ENCODE peak calls at places on chromosomes 12 and 14, in four cellular contexts. C is CD4-positive, alpha-beta T cell; K is SK-N-SH; J is cardiac muscle cell. V is an unnamed sample.

GRCh38 chr14:61183486-61183885 is 97.7 kb downstream of the TMEM30B start:
- DNase-seq in K (no peak), J (peak; percentile 44), C (no peak), V (no peak)

GRCh38 chr12:93199831-93200236 is 177.9 kb upstream of the NUDT4 start:
- DNase-seq in J (peak; percentile 68), K (no peak), C (no peak), V (no peak)

GRCh38 chr12:89235189-89235993 is 116.9 kb downstream of the DUSP6 start:
- DNase-seq in J (no peak), K (no peak), C (no peak), V (no peak)

GRCh38 chr12:94560416-94561221 is 89.7 kb downstream of the TMCC3 start:
- DNase-seq in C (no peak), K (no peak), J (peak; percentile 31), V (no peak)

GRCh38 chr12:106248849-106249371 is 1.1 kb upstream of the CKAP4 start:
- DNase-seq in C (peak; percentile 27), J (peak; percentile 54), K (no peak), V (no peak)

GRCh38 chr12:122024132-122024785 is 2.6 kb downstream of the BCL7A start:
- DNase-seq in C (no peak), K (no peak), J (no peak), V (no peak)

GRCh38 chr12:6292606-6293005 is 17.9 kb upstream of the PLEKHG6 start:
- DNase-seq in J (peak; percentile 76), K (no peak), C (no peak), V (no peak)

GRCh38 chr14:34872822-34873590 is 2.2 kb downstream of the BAZ1A start:
- DNase-seq in J (peak; percentile 59), K (no peak), C (no peak), V (no peak)

GRCh38 chr14:96501383-96501745 is 818 bp upstream of the PAPOLA start:
- DNase-seq in K (peak; percentile 17), J (no peak), C (no peak), V (no peak)

DNA sequence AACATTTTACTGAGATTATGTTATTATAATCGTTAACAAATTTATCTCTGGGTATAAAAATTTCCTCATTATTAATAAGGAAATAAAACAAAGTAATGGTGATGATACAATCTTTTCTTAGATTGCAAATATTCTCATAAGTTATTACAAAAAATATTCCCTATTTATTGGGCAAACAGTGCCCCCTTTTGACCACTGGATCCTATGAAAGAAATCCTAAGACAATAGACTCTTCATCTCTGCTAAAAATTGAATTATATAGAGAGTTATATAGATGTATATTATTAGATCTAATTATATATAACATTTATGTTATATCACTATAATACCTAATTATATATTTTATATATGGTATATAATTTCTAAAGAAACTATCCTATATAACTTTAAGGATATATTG is 94.2 kb upstream of the FGD4 start:
- DNase-seq in J (peak; percentile 69), K (peak; percentile 36), C (no peak), V (no peak)
- TF ChIP-seq CTCF in J (peak; percentile 51), K (peak; percentile 72), C (peak; percentile 74), V (peak; percentile 39)

GRCh38 chr14:71061458-71061857 is 154.2 kb downstream of the PCNX1 start:
- DNase-seq in K (no peak), C (no peak), J (peak; percentile 17), V (no peak)
- H3K27ac ChIP-seq in K (no peak overlapping the region), C (no peak overlapping the region), J (peak overlapping the region; percentile 54), V (no peak overlapping the region)

DNA sequence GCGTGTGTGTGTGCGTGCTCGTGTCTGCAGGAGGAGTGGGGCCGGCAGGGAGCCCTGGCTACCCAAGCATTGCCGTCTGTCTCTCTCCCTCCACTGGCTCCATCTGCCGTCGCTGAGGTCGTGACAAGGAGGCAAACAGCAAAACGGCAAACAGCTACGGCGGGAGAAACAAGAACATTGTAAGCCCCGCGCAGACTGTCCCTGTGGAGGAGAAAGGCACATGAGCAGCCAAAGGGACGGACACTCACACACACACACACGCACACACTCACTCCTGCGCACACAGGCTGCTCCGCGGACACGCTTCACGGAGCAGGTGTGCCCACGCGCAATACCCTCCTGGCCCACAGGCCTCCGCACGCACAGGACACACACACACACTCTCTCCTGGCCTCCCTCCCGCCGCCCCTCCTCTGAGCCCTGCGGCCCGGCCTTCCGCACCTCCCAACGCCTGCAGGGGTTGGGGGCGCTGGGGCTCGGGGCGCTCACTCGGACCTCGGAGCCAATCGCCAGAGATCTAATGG is 905 bp downstream of the CISTR start:
- DNase-seq in J (no peak), K (peak; percentile 57), C (no peak), V (no peak)
- H3K27me3 ChIP-seq in J (peaks cover 97% of the 10 kb centered on the region), K (peaks cover 89% of the 10 kb centered on the region), C (peaks cover 48% of the 10 kb centered on the region), V (peaks cover 70% of the 10 kb centered on the region)

GRCh38 chr14:87063181-87063580 is 929.8 kb downstream of the GALC start:
- DNase-seq in K (no peak), J (no peak), C (no peak), V (no peak)
- TF ChIP-seq CTCF in K (no peak), J (no peak), C (no peak), V (no peak)

DNA sequence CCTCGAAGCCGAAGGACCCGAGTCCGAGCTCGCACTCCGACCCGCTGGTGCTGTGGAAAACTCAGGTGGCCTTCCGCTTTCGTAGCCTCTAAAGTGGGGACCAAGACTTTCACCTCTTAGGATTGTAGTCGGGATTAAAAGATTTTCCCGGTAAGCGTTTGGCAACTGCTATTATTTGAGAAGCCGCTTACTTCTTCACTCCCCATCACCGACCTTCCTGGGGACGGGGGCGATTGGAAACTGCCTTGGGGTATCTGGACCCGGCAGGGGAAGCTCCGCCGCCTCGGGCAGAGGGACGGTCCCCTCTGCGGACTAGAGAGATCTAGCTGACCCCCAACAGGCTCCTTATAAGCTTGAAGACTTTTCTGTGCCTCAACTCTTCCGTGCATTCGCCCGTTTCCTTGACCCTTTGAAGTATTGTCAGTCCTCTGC is 656 bp downstream of the TRAFD1 start:
- DNase-seq in J (no peak), K (peak; percentile 36), C (no peak), V (no peak)
- H3K27ac ChIP-seq in J (peak overlapping the region; percentile 88), K (peak overlapping the region; percentile 61), C (peak overlapping the region; percentile 68), V (peak overlapping the region; percentile 80)

GRCh38 chr12:21539797-21540196 is 13.7 kb downstream of the SPX start:
- DNase-seq in K (no peak), J (no peak), C (no peak), V (no peak)

GRCh38 chr12:21541773-21542172 is 15.7 kb downstream of the SPX start:
- DNase-seq in C (no peak), J (no peak), K (no peak), V (no peak)

GRCh38 chr12:21542412-21542811 is 16.3 kb downstream of the SPX start:
- DNase-seq in K (no peak), J (no peak), C (no peak), V (no peak)

GRCh38 chr12:21538259-21538658 is 12.2 kb downstream of the SPX start:
- DNase-seq in K (no peak), J (no peak), C (no peak), V (no peak)
- H3K27me3 ChIP-seq in K (peaks cover 9% of the 10 kb centered on the region), J (peaks cover 9% of the 10 kb centered on the region), C (no peaks in the 10 kb centered on the region), V (no peaks in the 10 kb centered on the region)

GRCh38 chr12:18224745-18225144 is 36.6 kb upstream of the PIK3C2G start:
- DNase-seq in K (peak; percentile 1), J (peak; percentile 68), C (no peak), V (no peak)
- TF ChIP-seq CTCF in K (peak; percentile 61), J (peak; percentile 62), C (no peak), V (peak; percentile 52)

GRCh38 chr12:117144599-117144998 is 45.4 kb upstream of the TESC start:
- DNase-seq in J (no peak), C (no peak), K (no peak), V (no peak)

GRCh38 chr12:117141097-117141898 is 42.1 kb upstream of the TESC start:
- DNase-seq in C (no peak), K (no peak), J (no peak), V (no peak)

GRCh38 chr12:117142094-117142493 is 42.9 kb upstream of the TESC start:
- DNase-seq in K (no peak), J (no peak), C (no peak), V (no peak)

GRCh38 chr12:117140397-117141096 is 41.3 kb upstream of the TESC start:
- DNase-seq in K (no peak), C (no peak), J (no peak), V (no peak)

GRCh38 chr12:117143008-117143532 is 43.9 kb upstream of the TESC start:
- DNase-seq in J (no peak), C (no peak), K (peak; percentile 37), V (no peak)
- H3K27ac ChIP-seq in J (no peak overlapping the region), C (no peak overlapping the region), K (no peak overlapping the region), V (no peak overlapping the region)

GRCh38 chr14:99740411-99740810 is 52.8 kb upstream of the EML1 start:
- DNase-seq in K (no peak), J (no peak), C (no peak), V (no peak)

GRCh38 chr14:99742074-99742473 is 51.1 kb upstream of the EML1 start:
- DNase-seq in K (no peak), J (no peak), C (no peak), V (no peak)

GRCh38 chr14:99742509-99743487 is 50.4 kb upstream of the EML1 start:
- DNase-seq in K (no peak), C (no peak), J (no peak), V (no peak)

GRCh38 chr14:99744199-99744872 is 48.9 kb upstream of the EML1 start:
- DNase-seq in C (no peak), J (no peak), K (no peak), V (no peak)

GRCh38 chr14:99741227-99741976 is 51.8 kb upstream of the EML1 start:
- DNase-seq in J (no peak), K (no peak), C (no peak), V (no peak)
- H3K27me3 ChIP-seq in J (peaks cover 55% of the 10 kb centered on the region), K (no peaks in the 10 kb centered on the region), C (peaks cover 24% of the 10 kb centered on the region), V (peaks cover 3% of the 10 kb centered on the region)

GRCh38 chr14:100662850-100663527 is 63.7 kb upstream of the DLK1 start:
- DNase-seq in C (peak; percentile 37), K (peak; percentile 85), J (peak; percentile 71), V (no peak)
- TF ChIP-seq CTCF in C (peak; percentile 93), K (peak; percentile 96), J (peak; percentile 89), V (peak; percentile 85)

V was measured in AG04450.